ENCODE peak calls at places on chromosomes 1 and 21, in ten cellular contexts. O, V, M, Q, D, X, C, B, E and P are unnamed samples.
A peak's percentile ranks its signal among the peaks of the same experiment; 100 is the strongest.

GRCh38 chr21:27582246-27582945 is 615.5 kb upstream of the ADAMTS5 start:
- DNase-seq in E (no peak), O (no peak), M (no peak), B (no peak), C (no peak), Q (no peak), D (no peak), V (no peak), X (no peak), P (no peak)

GRCh38 chr1:59025201-59025600 is 241.4 kb upstream of the JUN start:
- DNase-seq in E (no peak), X (no peak), D (peak; percentile 37), M (no peak), B (no peak), C (no peak), V (no peak), O (no peak), Q (no peak), P (no peak)

GRCh38 chr1:76330993-76331603 is 256.6 kb downstream of the ST6GALNAC3 start:
- DNase-seq in X (peak; percentile 30), O (no peak), C (peak; percentile 69), M (peak; percentile 89), D (peak; percentile 78), B (peak; percentile 37), V (peak; percentile 42), Q (peak; percentile 32), E (peak; percentile 20), P (peak; percentile 38)

GRCh38 chr1:204065174-204065985 is 7.5 kb upstream of the SOX13 start:
- DNase-seq in O (peak; percentile 44), V (no peak), C (no peak), E (no peak), B (no peak), M (peak; percentile 64), X (no peak), D (peak; percentile 16), Q (peak; percentile 56), P (no peak)

GRCh38 chr1:151372411-151372934 is at the start of gene SELENBP1:
- DNase-seq in X (no peak), M (peak; percentile 92), O (peak; percentile 69), Q (peak; percentile 66), B (peak; percentile 69), C (no peak), E (no peak), D (peak; percentile 85), V (peak; percentile 62), P (no peak)

GRCh38 chr1:214525535-214526019 is 25.8 kb downstream of the PTPN14 start:
- DNase-seq in C (no peak), V (peak; percentile 57), E (no peak), D (peak; percentile 91), X (no peak), O (no peak), M (no peak), Q (no peak), B (no peak), P (no peak)

GRCh38 chr1:147549526-147549925 is 8.2 kb downstream of the BCL9 start:
- DNase-seq in O (no peak), C (no peak), E (no peak), X (no peak), Q (no peak), M (no peak), B (no peak), D (no peak), V (no peak), P (no peak)

GRCh38 chr1:185208626-185209170 is 51.7 kb downstream of the SWT1 start:
- DNase-seq in M (peak; percentile 86), D (peak; percentile 12), C (no peak), O (no peak), Q (no peak), E (no peak), V (no peak), B (no peak), X (no peak), P (no peak)

GRCh38 chr1:54766726-54767125 is 2.4 kb upstream of the PARS2 start:
- DNase-seq in C (no peak), E (no peak), X (no peak), O (no peak), D (no peak), V (no peak), M (no peak), Q (no peak), B (no peak), P (no peak)

GRCh38 chr1:54764132-54764921 is at the start of gene PARS2:
- DNase-seq in Q (peak; percentile 97), X (peak; percentile 98), C (peak; percentile 100), D (peak; percentile 99), M (peak; percentile 100), B (peak; percentile 99), V (peak; percentile 99), E (peak; percentile 96), O (peak; percentile 96), P (peak; percentile 97)

GRCh38 chr1:54767526-54767925 is 3.2 kb upstream of the PARS2 start:
- DNase-seq in B (no peak), O (no peak), D (no peak), V (no peak), X (no peak), Q (no peak), C (no peak), E (no peak), M (no peak), P (no peak)

GRCh38 chr1:54764922-54765561 is 719 bp upstream of the PARS2 start:
- DNase-seq in M (no peak), V (no peak), E (no peak), B (no peak), O (no peak), C (no peak), Q (no peak), D (no peak), X (no peak), P (no peak)

GRCh38 chr1:54768093-54768492 is 3.8 kb upstream of the PARS2 start:
- DNase-seq in Q (peak; percentile 17), M (peak; percentile 12), D (peak; percentile 31), B (no peak), X (no peak), C (peak; percentile 13), O (no peak), V (no peak), E (no peak), P (no peak)
- TF ChIP-seq CTCF in Q (no peak), M (peak; percentile 7), D (peak; percentile 52), B (no peak), X (no peak), C (peak; percentile 37), O (no peak), V (no peak), E (no peak), P (no peak)

GRCh38 chr1:16924919-16925477 is 3.3 kb downstream of the CROCC start:
- DNase-seq in D (no peak), B (no peak), C (no peak), E (no peak), Q (no peak), O (peak; percentile 7), M (no peak), X (peak; percentile 33), V (no peak), P (no peak)
- TF ChIP-seq CTCF in D (no peak), B (no peak), C (peak; percentile 28), E (no peak), Q (no peak), O (no peak), M (peak; percentile 27), X (no peak), V (no peak), P (no peak)

GRCh38 chr1:153345187-153346066 is 3.2 kb downstream of the PGLYRP4 start:
- DNase-seq in O (no peak), Q (no peak), E (no peak), M (no peak), X (no peak), B (no peak), D (no peak), C (no peak), V (no peak), P (peak; percentile 29)

GRCh38 chr1:153343040-153343681 is 5.5 kb downstream of the PGLYRP4 start:
- DNase-seq in V (no peak), E (no peak), M (no peak), B (no peak), D (no peak), C (no peak), X (no peak), O (no peak), Q (no peak), P (peak; percentile 1)

GRCh38 chr1:153344718-153345025 is 4.0 kb downstream of the PGLYRP4 start:
- DNase-seq in D (no peak), Q (no peak), M (no peak), X (no peak), C (no peak), E (no peak), B (no peak), O (no peak), V (no peak), P (peak; percentile 10)

GRCh38 chr1:153342178-153342577 is 6.5 kb downstream of the PGLYRP4 start:
- DNase-seq in Q (no peak), V (no peak), X (no peak), O (no peak), C (no peak), D (no peak), B (no peak), E (no peak), M (no peak), P (no peak)

DNA sequence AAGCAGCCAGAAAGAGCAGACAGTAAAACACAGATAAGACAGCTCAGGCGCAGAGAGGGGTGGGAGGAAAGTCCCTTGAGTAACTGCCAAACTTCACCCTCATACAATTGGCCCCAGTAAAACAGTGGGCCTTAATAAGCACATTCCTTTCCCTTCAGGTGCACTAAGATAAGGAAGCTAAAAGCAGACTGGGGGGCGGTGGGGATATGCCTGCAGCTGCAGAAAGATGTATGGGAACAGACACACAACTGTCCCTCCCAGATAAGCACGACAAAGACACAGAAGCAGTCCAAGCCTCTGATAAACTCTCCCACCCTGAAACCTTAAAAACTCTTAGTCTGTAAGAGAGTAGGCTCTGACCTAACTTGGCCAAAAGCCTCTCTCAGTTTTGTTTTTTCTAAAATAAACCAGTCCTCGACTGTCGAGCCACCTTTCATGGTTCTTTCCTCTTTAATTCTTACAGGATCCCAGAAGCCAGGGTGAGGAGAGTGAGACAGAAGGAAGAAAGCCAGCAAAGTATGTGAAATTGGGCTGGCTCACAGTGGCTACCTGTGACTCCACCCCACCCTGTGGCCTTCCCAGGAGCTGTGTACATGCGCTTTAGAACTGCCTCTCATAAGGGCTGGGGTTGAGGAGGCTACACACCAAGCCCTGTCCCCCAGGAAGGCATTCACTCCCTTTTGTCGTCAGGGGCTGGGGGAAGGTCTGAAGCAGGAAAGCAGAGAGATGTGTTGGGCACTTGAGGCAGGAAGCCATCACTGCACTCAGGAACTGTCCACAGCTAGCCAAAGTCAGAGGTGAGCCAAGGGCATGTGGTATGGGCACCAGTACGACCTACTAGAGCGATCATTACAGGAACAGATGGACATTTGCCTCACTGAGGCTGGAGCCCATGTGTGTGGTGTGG is 4.6 kb downstream of the PGLYRP4 start:
- DNase-seq in E (no peak), V (no peak), M (peak; percentile 16), Q (no peak), O (no peak), C (no peak), B (no peak), D (no peak), X (no peak), P (peak; percentile 10)
- TF ChIP-seq CTCF in E (no peak), V (no peak), M (no peak), Q (no peak), O (no peak), C (no peak), B (no peak), D (no peak), X (no peak), P (no peak)

DNA sequence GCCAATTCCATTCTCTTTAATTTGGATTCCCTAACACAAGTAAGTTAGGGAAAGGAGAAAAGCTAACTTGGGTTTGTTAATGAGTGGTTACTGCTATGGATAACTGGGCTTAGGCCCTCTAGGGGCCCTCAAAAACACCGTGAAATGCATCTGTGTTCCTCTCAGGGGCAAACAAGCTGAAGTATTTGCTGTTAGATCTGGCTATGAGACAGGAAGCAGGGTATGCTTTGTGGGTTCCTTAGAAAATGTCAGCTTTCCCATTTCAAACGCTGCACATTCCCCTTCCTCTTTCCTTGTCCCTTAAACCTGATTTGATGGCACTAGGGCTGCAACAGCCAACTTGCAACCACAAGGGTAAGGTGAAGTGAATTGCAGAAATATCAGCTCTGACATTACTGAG is 5.7 kb upstream of the CAP1 start:
- DNase-seq in B (no peak), X (no peak), Q (no peak), E (no peak), C (peak; percentile 48), O (no peak), D (no peak), M (no peak), V (no peak), P (no peak)
- TF ChIP-seq CTCF in B (no peak), X (no peak), Q (no peak), E (no peak), C (peak; percentile 38), O (no peak), D (no peak), M (no peak), V (no peak), P (no peak)